ENCODE peak calls at places on chromosomes 12 and 14, in ten cellular contexts. X, K, P, I, S, H, C, V, N and A are unnamed samples.
A peak's percentile ranks its signal among the peaks of the same experiment; 100 is the strongest.

GRCh38 chr12:119008691-119009221 is 27.4 kb downstream of the SRRM4 start:
- DNase-seq in S (no peak), I (peak; percentile 67), P (no peak), V (no peak), N (no peak), C (no peak), K (no peak), H (no peak), X (no peak), A (no peak)

GRCh38 chr12:124391340-124392261 is 96.7 kb downstream of the RFLNA start:
- DNase-seq in X (no peak), I (peak; percentile 64), V (peak; percentile 58), P (peak; percentile 66), C (peak; percentile 69), S (no peak), K (peak; percentile 86), N (peak; percentile 16), H (no peak), A (no peak)

GRCh38 chr12:87085286-87085685 is 829.1 kb upstream of the MGAT4C start:
- DNase-seq in S (no peak), X (no peak), I (no peak), N (no peak), H (no peak), C (no peak), V (no peak), P (no peak), K (no peak), A (no peak)

GRCh38 chr14:56963381-56963780 is 153.1 kb upstream of the OTX2 start:
- DNase-seq in K (no peak), C (no peak), N (no peak), V (no peak), I (no peak), X (no peak), H (no peak), P (no peak), S (no peak), A (no peak)

GRCh38 chr12:2341051-2341751 is 288.4 kb downstream of the CACNA1C start:
- DNase-seq in V (no peak), S (peak; percentile 46), I (no peak), P (no peak), X (no peak), K (no peak), H (no peak), N (no peak), C (no peak), A (no peak)

GRCh38 chr12:80400591-80400991 is 43.4 kb upstream of the PTPRQ start:
- DNase-seq in V (peak; percentile 5), S (no peak), X (no peak), K (no peak), C (no peak), N (no peak), P (no peak), I (peak; percentile 28), H (no peak), A (no peak)

GRCh38 chr12:94731733-94732360 is 81.5 kb upstream of the TMCC3 start:
- DNase-seq in K (no peak), C (no peak), V (no peak), H (no peak), X (no peak), N (no peak), S (no peak), P (no peak), I (no peak), A (no peak)

GRCh38 chr12:15632708-15633107 is 156.5 kb downstream of the EPS8 start:
- DNase-seq in S (no peak), I (no peak), V (no peak), X (no peak), N (no peak), H (no peak), K (peak; percentile 57), P (no peak), C (no peak), A (no peak)

GRCh38 chr14:104688755-104689619 is at the start of gene INF2:
- DNase-seq in V (peak; percentile 79), S (no peak), P (peak; percentile 78), X (no peak), C (peak; percentile 69), H (peak; percentile 81), I (peak; percentile 99), N (peak; percentile 35), K (peak; percentile 86), A (peak; percentile 62)

GRCh38 chr12:93911436-93911835 is 234.3 kb downstream of the CRADD start:
- DNase-seq in S (no peak), P (no peak), C (no peak), N (no peak), K (peak; percentile 10), X (no peak), V (no peak), H (no peak), I (no peak), A (no peak)

GRCh38 chr12:1496162-1496925 is 98.0 kb downstream of the FBXL14 start:
- DNase-seq in S (no peak), V (no peak), I (no peak), N (no peak), H (no peak), P (peak; percentile 66), C (no peak), K (peak; percentile 74), X (no peak), A (no peak)

GRCh38 chr14:35400707-35401421 is 3.7 kb downstream of the NFKBIA start:
- DNase-seq in I (no peak), X (no peak), S (no peak), V (no peak), K (peak; percentile 38), N (peak; percentile 43), P (no peak), C (no peak), H (no peak), A (peak; percentile 34)

GRCh38 chr12:75503866-75504265 is 7.5 kb downstream of the KRR1 start:
- DNase-seq in I (no peak), K (no peak), X (no peak), P (no peak), S (no peak), V (no peak), C (no peak), H (no peak), N (no peak), A (no peak)

GRCh38 chr12:75508159-75508558 is 3.2 kb downstream of the KRR1 start:
- DNase-seq in C (no peak), H (no peak), X (no peak), I (no peak), K (no peak), S (no peak), P (no peak), N (no peak), V (no peak), A (no peak)

GRCh38 chr12:75511116-75512048 is at the start of gene KRR1:
- DNase-seq in X (peak; percentile 93), P (peak; percentile 95), N (peak; percentile 89), V (peak; percentile 93), S (peak; percentile 94), I (peak; percentile 37), H (peak; percentile 92), K (peak; percentile 99), C (peak; percentile 90), A (peak; percentile 84)

GRCh38 chr12:75505706-75506312 is 5.6 kb downstream of the KRR1 start:
- DNase-seq in S (no peak), P (no peak), X (no peak), C (no peak), K (peak; percentile 66), V (no peak), I (no peak), H (no peak), N (peak; percentile 37), A (no peak)

GRCh38 chr12:75509621-75510020 is 1.8 kb downstream of the KRR1 start:
- DNase-seq in P (no peak), N (no peak), S (no peak), K (no peak), I (no peak), V (no peak), X (no peak), C (no peak), H (no peak), A (no peak)
- H3K4me3 ChIP-seq in P (no peak overlapping the region), N (no peak overlapping the region), S (no peak overlapping the region), K (peak overlapping the region; percentile 98), I (no peak overlapping the region), V (no peak overlapping the region), X (peak overlapping the region; percentile 99), C (peak overlapping the region; percentile 83), H (no peak overlapping the region), A (no peak overlapping the region)

DNA sequence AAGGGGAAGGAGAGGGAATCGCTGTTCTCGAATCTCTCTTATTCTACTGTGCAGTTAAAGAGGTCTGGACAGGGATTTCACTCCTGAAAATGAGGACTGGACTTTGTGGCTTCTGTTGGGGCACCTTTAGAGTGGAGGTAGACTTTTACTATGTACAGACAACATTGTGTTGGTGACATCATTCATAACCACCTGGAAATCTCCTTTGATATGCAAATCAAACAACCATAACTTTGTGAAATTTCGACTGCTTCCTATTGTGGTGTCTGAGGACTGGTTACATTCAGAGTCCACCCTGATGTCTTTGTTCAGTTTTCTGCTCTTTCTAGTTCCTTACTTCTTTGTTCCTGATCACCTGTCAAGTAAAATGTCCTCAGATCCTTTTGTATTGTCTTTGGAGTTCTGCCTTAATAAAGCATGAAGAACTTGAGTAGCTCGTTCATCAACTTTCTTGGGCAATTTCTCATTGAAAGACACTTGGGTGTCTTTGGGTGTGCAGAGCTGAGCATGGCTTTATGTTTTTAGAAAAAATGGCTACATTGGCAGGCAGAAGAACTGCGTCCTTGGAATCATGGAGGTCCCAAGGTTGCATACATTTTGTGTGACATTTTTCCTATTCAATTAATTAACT is 29.8 kb downstream of the LRRK2 start:
- DNase-seq in I (no peak), V (no peak), P (no peak), N (no peak), X (no peak), S (no peak), C (no peak), H (no peak), K (no peak), A (no peak)
- H3K4me3 ChIP-seq in I (no peak overlapping the region), V (no peak overlapping the region), P (no peak overlapping the region), N (no peak overlapping the region), X (no peak overlapping the region), S (no peak overlapping the region), C (no peak overlapping the region), H (no peak overlapping the region), K (peak overlapping the region; percentile 27), A (no peak overlapping the region)

DNA sequence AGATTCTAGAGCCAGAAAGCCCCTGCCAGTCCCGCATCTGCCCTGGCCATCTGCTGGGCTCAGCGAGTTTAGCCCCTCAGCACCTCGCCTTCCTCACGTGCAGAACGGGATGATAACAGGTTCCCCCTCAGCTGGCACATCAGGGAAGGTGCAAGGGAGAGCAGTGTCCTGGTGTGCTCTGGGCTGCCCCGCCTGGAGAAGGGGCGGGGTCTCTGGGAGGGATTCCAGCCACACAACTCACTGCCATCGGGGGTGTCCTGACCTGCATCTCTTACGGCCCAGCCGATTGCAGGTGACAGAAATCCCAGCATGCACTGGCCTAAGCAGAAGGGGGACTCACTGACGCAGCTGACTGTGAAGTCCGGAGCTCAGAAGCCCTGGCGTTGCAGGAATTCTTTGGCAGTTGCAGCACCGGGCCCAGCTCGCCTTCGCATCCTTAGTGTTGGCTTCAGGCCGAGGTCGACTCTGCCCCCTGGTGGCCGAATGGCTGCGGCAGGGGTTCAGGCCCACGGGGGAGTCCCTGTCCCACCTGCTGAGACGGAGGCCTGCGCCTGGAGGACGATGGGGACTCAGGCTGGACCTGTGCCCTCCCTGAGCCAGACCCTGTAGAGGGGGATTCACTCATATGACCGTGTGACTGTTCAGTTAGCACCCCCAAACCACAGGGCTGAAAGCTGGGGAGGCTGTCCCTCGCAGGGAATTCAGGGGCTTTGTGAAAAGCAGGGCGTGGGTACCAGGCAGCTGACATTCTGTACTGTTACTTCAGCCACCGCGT is 178.6 kb downstream of the ADGRD1 start:
- DNase-seq in C (peak; percentile 70), X (peak; percentile 13), K (peak; percentile 85), I (peak; percentile 95), H (peak; percentile 87), S (peak; percentile 78), V (peak; percentile 74), N (peak; percentile 58), P (peak; percentile 67), A (no peak)
- H3K4me3 ChIP-seq in C (no peak overlapping the region), X (no peak overlapping the region), K (no peak overlapping the region), I (peak overlapping the region; percentile 12), H (no peak overlapping the region), S (no peak overlapping the region), V (no peak overlapping the region), N (no peak overlapping the region), P (no peak overlapping the region), A (no peak overlapping the region)

GRCh38 chr14:92950193-92950540 is 27.2 kb downstream of the CHGA start:
- DNase-seq in C (no peak), N (no peak), S (no peak), I (no peak), X (no peak), H (no peak), V (no peak), K (no peak), P (no peak), A (no peak)
- H3K4me3 ChIP-seq in C (no peak overlapping the region), N (no peak overlapping the region), S (no peak overlapping the region), I (no peak overlapping the region), X (no peak overlapping the region), H (no peak overlapping the region), V (no peak overlapping the region), K (no peak overlapping the region), P (no peak overlapping the region), A (no peak overlapping the region)